ENCODE peak calls at places on chromosomes 7 and 10, in four cellular contexts. O is NAMALWA, W is non-pigmented ciliary epithelial cell, Y is left ventricle myocardium superior. C is an unnamed sample.

GRCh38 chr10:81838950-81839349 is 36.0 kb upstream of the NRG3 start:
- DNase-seq in Y (no peak), O (peak), W (no peak), C (no peak)

GRCh38 chr7:85154282-85154937 is 32.4 kb downstream of the SEMA3D start:
- DNase-seq in W (no peak), O (no peak), Y (no peak), C (no peak)

GRCh38 chr10:11691319-11691755 is 50.8 kb upstream of the ECHDC3 start:
- DNase-seq in O (no peak), Y (peak), W (no peak), C (no peak)

GRCh38 chr10:62036186-62037081 is 134.9 kb downstream of the ARID5B start:
- DNase-seq in W (no peak), O (no peak), Y (no peak), C (no peak)

GRCh38 chr10:73827346-73828089 is 16.1 kb upstream of the NDST2 start:
- DNase-seq in O (no peak), Y (no peak), W (no peak), C (no peak)

GRCh38 chr7:69770613-69771012 is 172.3 kb downstream of the AUTS2 start:
- DNase-seq in W (no peak), Y (no peak), O (peak), C (no peak)

GRCh38 chr10:78416031-78416800 is 382.6 kb downstream of the RPS24 start:
- DNase-seq in W (no peak), Y (no peak), O (no peak), C (no peak)

GRCh38 chr7:117124585-117125220 is 171.4 kb downstream of the ST7 start:
- DNase-seq in Y (peak), W (peak), O (peak), C (peak)

GRCh38 chr10:86315543-86315942 is 51.1 kb downstream of the GRID1 start:
- DNase-seq in Y (no peak), W (no peak), O (no peak), C (no peak)

GRCh38 chr7:23074443-23075244 is 30.9 kb upstream of the KLHL7 start:
- DNase-seq in O (no peak), W (no peak), Y (no peak), C (no peak)

GRCh38 chr7:138257459-138258193 is 181.4 kb downstream of the AKR1D1 start:
- DNase-seq in W (no peak), O (no peak), Y (no peak), C (peak)

GRCh38 chr10:125722811-125723210 is 3.3 kb downstream of the EDRF1 start:
- DNase-seq in W (no peak), Y (no peak), O (no peak), C (no peak)

GRCh38 chr10:28793482-28793881 is 116.2 kb downstream of the BAMBI start:
- DNase-seq in Y (no peak), W (no peak), O (no peak), C (no peak)

GRCh38 chr7:151051108-151051507 is 2.8 kb downstream of the ASIC3 start:
- DNase-seq in O (no peak), Y (peak), W (no peak), C (no peak)

GRCh38 chr7:91266067-91266930 is 2.1 kb downstream of the FZD1 start:
- DNase-seq in W (no peak), O (no peak), Y (peak), C (no peak)

GRCh38 chr7:24334012-24334411 is 50.0 kb downstream of the NPY start:
- DNase-seq in O (no peak), Y (no peak), W (no peak), C (no peak)

GRCh38 chr10:84095821-84096497 is 43.4 kb upstream of the GHITM start:
- DNase-seq in O (no peak), W (no peak), Y (peak), C (peak)

GRCh38 chr10:79055892-79056291 is 12.9 kb upstream of the ZMIZ1 start:
- DNase-seq in O (no peak), W (no peak), Y (no peak), C (no peak)

GRCh38 chr7:112211348-112211907 is 4.9 kb downstream of the ZNF277 start:
- DNase-seq in Y (no peak), W (no peak), O (no peak), C (peak)

GRCh38 chr10:74813860-74814259 is 12.5 kb upstream of the KAT6B start:
- DNase-seq in O (no peak), Y (no peak), W (no peak), C (no peak)

GRCh38 chr10:123643315-123643714 is 22.8 kb upstream of the GPR26 start:
- DNase-seq in Y (no peak), O (no peak), W (no peak), C (no peak)

C was measured in NCI-H226.